ENCODE peak calls at places on chromosomes 3 and 15, in five cellular contexts. One of them, this sample, is unnamed.

GRCh38 chr15:81312790-81313543 is 11.0 kb downstream of the STARD5 start:
- DNase-seq in right atrium auricular region: peak
- DNase-seq in endothelial cell: no peak
- DNase-seq in BE2C: no peak
- DNase-seq in adrenal gland: peak
- DNase-seq in this sample: no peak

GRCh38 chr15:55357774-55358173 is 38.8 kb downstream of the PIGB start:
- DNase-seq in right atrium auricular region: no peak
- DNase-seq in endothelial cell: no peak
- DNase-seq in BE2C: no peak
- DNase-seq in adrenal gland: no peak
- DNase-seq in this sample: no peak

GRCh38 chr15:81758789-81759188 is 287.0 kb downstream of the MEX3B start:
- DNase-seq in right atrium auricular region: no peak
- DNase-seq in endothelial cell: no peak
- DNase-seq in BE2C: no peak
- DNase-seq in adrenal gland: no peak
- DNase-seq in this sample: no peak

GRCh38 chr3:58034738-58035511 is 26.7 kb downstream of the FLNB start:
- DNase-seq in right atrium auricular region: no peak
- DNase-seq in endothelial cell: no peak
- DNase-seq in BE2C: no peak
- DNase-seq in adrenal gland: no peak
- DNase-seq in this sample: no peak

GRCh38 chr15:35674873-35675781 is 129.2 kb upstream of the DPH6 start:
- DNase-seq in right atrium auricular region: no peak
- DNase-seq in endothelial cell: no peak
- DNase-seq in BE2C: no peak
- DNase-seq in adrenal gland: no peak
- DNase-seq in this sample: no peak

GRCh38 chr3:195904364-195904763 is 4.0 kb downstream of the TNK2 start:
- DNase-seq in right atrium auricular region: no peak
- DNase-seq in endothelial cell: no peak
- DNase-seq in BE2C: no peak
- DNase-seq in adrenal gland: no peak
- DNase-seq in this sample: no peak

GRCh38 chr3:128858167-128858566 is 21.3 kb upstream of the ACAD9 start:
- DNase-seq in right atrium auricular region: no peak
- DNase-seq in endothelial cell: no peak
- DNase-seq in BE2C: no peak
- DNase-seq in adrenal gland: no peak
- DNase-seq in this sample: no peak

GRCh38 chr15:52735231-52736089 is 54.7 kb downstream of the ONECUT1 start:
- DNase-seq in right atrium auricular region: peak
- DNase-seq in endothelial cell: peak
- DNase-seq in BE2C: peak
- DNase-seq in adrenal gland: peak
- DNase-seq in this sample: peak

GRCh38 chr15:39539973-39540558 is 40.8 kb upstream of the THBS1 start:
- DNase-seq in right atrium auricular region: peak
- DNase-seq in endothelial cell: no peak
- DNase-seq in BE2C: no peak
- DNase-seq in adrenal gland: no peak
- DNase-seq in this sample: no peak

GRCh38 chr15:76286231-76286879 is 24.9 kb downstream of the ETFA start:
- DNase-seq in right atrium auricular region: no peak
- DNase-seq in endothelial cell: no peak
- DNase-seq in BE2C: no peak
- DNase-seq in adrenal gland: no peak
- DNase-seq in this sample: no peak

GRCh38 chr3:27712136-27713065 is 9.7 kb downstream of the EOMES start:
- DNase-seq in right atrium auricular region: peak
- DNase-seq in endothelial cell: peak
- DNase-seq in BE2C: peak
- DNase-seq in adrenal gland: peak
- DNase-seq in this sample: peak

GRCh38 chr15:40032125-40032839 is 6.7 kb downstream of the SRP14 start:
- DNase-seq in right atrium auricular region: no peak
- DNase-seq in endothelial cell: no peak
- DNase-seq in BE2C: no peak
- DNase-seq in adrenal gland: no peak
- DNase-seq in this sample: no peak

GRCh38 chr15:42730135-42730534 is 6.8 kb downstream of the CDAN1 start:
- DNase-seq in right atrium auricular region: no peak
- DNase-seq in endothelial cell: no peak
- DNase-seq in BE2C: no peak
- DNase-seq in adrenal gland: no peak
- DNase-seq in this sample: no peak

GRCh38 chr15:79985571-79985970 is 14.6 kb upstream of the BCL2A1 start:
- DNase-seq in right atrium auricular region: no peak
- DNase-seq in endothelial cell: no peak
- DNase-seq in BE2C: no peak
- DNase-seq in adrenal gland: no peak
- DNase-seq in this sample: no peak

GRCh38 chr15:79989682-79990081 is 18.7 kb upstream of the BCL2A1 start:
- DNase-seq in right atrium auricular region: peak
- DNase-seq in endothelial cell: no peak
- DNase-seq in BE2C: no peak
- DNase-seq in adrenal gland: no peak
- DNase-seq in this sample: no peak

GRCh38 chr15:79988448-79989117 is 17.6 kb upstream of the BCL2A1 start:
- DNase-seq in right atrium auricular region: peak
- DNase-seq in endothelial cell: no peak
- DNase-seq in BE2C: no peak
- DNase-seq in adrenal gland: no peak
- DNase-seq in this sample: no peak

GRCh38 chr15:79987969-79988368 is 17.0 kb upstream of the BCL2A1 start:
- DNase-seq in right atrium auricular region: no peak
- DNase-seq in endothelial cell: no peak
- DNase-seq in BE2C: no peak
- DNase-seq in adrenal gland: no peak
- DNase-seq in this sample: no peak

DNA sequence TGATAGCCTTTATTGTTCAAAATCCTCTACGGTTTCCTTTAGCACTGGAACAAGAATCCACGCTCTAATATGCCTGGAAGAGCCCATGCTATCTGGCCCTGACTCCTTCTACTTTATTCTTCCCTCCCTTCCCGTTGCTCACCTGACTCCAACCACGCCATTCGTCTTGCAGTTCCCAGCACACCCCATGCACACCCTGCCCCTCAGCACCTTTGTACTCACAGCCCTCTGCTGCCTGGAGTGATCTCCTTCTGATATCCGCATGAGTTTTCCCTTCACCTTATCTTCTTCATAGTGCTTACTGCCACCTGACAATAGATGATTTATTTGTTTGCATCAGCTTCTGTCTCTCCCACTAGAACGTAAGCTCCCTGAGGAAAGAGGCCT is 16.6 kb upstream of the BCL2A1 start:
- DNase-seq in right atrium auricular region: no peak
- DNase-seq in endothelial cell: no peak
- DNase-seq in BE2C: no peak
- DNase-seq in adrenal gland: no peak
- DNase-seq in this sample: no peak
- TF ChIP-seq CTCF in right atrium auricular region: no peak
- TF ChIP-seq CTCF in endothelial cell: no peak
- TF ChIP-seq CTCF in BE2C: no peak
- TF ChIP-seq CTCF in adrenal gland: no peak
- TF ChIP-seq CTCF in this sample: no peak

GRCh38 chr3:13308406-13308805 is 111.7 kb downstream of the NUP210 start:
- DNase-seq in right atrium auricular region: no peak
- DNase-seq in endothelial cell: peak
- DNase-seq in BE2C: peak
- DNase-seq in adrenal gland: no peak
- DNase-seq in this sample: no peak
- TF ChIP-seq CTCF in right atrium auricular region: peak
- TF ChIP-seq CTCF in endothelial cell: peak
- TF ChIP-seq CTCF in BE2C: peak
- TF ChIP-seq CTCF in adrenal gland: peak
- TF ChIP-seq CTCF in this sample: peak

GRCh38 chr3:162865466-162865865 is 1368.9 kb downstream of the OTOL1 start:
- DNase-seq in right atrium auricular region: no peak
- DNase-seq in endothelial cell: no peak
- DNase-seq in BE2C: no peak
- DNase-seq in adrenal gland: no peak
- DNase-seq in this sample: no peak
- TF ChIP-seq CTCF in right atrium auricular region: no peak
- TF ChIP-seq CTCF in endothelial cell: no peak
- TF ChIP-seq CTCF in BE2C: peak
- TF ChIP-seq CTCF in adrenal gland: no peak
- TF ChIP-seq CTCF in this sample: no peak

GRCh38 chr3:25566358-25566920 is 98.3 kb downstream of the TOP2B start:
- DNase-seq in right atrium auricular region: no peak
- DNase-seq in endothelial cell: no peak
- DNase-seq in BE2C: no peak
- DNase-seq in adrenal gland: no peak
- DNase-seq in this sample: no peak
- TF ChIP-seq CTCF in right atrium auricular region: no peak
- TF ChIP-seq CTCF in endothelial cell: no peak
- TF ChIP-seq CTCF in BE2C: no peak
- TF ChIP-seq CTCF in adrenal gland: no peak
- TF ChIP-seq CTCF in this sample: peak